ENCODE peak calls at places on chromosomes 7 and 10, in five cellular contexts. P is ovary, S is WERI-Rb-1, Q is breast epithelium, W is tibial nerve. B is an unnamed sample. For H3K9me3, the result is how much of the 10 kb centered on the place peaks cover.

GRCh38 chr7:45203947-45204445 is 46.4 kb downstream of the RAMP3 start:
- DNase-seq in Q (no peak), P (no peak), W (no peak), S (no peak), B (no peak)

GRCh38 chr7:28112883-28113540 is 67.6 kb downstream of the JAZF1 start:
- DNase-seq in P (no peak), W (peak), Q (peak), S (no peak), B (no peak)

GRCh38 chr7:15131661-15132060 is 229.1 kb upstream of the DGKB start:
- DNase-seq in W (no peak), P (no peak), Q (no peak), S (no peak), B (no peak)

GRCh38 chr10:22597142-22597541 is 117.2 kb downstream of the PIP4K2A start:
- DNase-seq in W (no peak), Q (no peak), S (no peak), P (no peak), B (no peak)

GRCh38 chr7:103702982-103703381 is 257.0 kb upstream of the SLC26A5 start:
- DNase-seq in W (no peak), S (no peak), Q (no peak), P (no peak), B (no peak)

GRCh38 chr10:114681542-114681941 is 23.5 kb upstream of the ABLIM1 start:
- DNase-seq in W (no peak), Q (no peak), P (no peak), S (no peak), B (no peak)

GRCh38 chr7:28882896-28883470 is 75.1 kb downstream of the TRIL start:
- DNase-seq in W (no peak), P (no peak), Q (no peak), S (no peak), B (no peak)

GRCh38 chr7:28358423-28358868 is 53.9 kb upstream of the CREB5 start:
- DNase-seq in Q (no peak), S (no peak), W (no peak), P (no peak), B (no peak)

GRCh38 chr7:7970620-7971307 is 2.2 kb downstream of the GLCCI1 start:
- DNase-seq in W (no peak), P (no peak), Q (no peak), S (peak), B (no peak)

GRCh38 chr10:8392216-8392615 is 337.7 kb downstream of the GATA3 start:
- DNase-seq in S (no peak), Q (no peak), W (no peak), P (no peak), B (no peak)

GRCh38 chr7:77217474-77218185 is 18.0 kb upstream of the FGL2 start:
- DNase-seq in W (no peak), S (no peak), Q (no peak), P (no peak), B (no peak)

GRCh38 chr10:32189400-32190084 is 133.3 kb upstream of the KIF5B start:
- DNase-seq in W (no peak), Q (no peak), P (no peak), S (no peak), B (no peak)

GRCh38 chr7:46603296-46603701 is 682.2 kb upstream of the IGFBP3 start:
- DNase-seq in Q (no peak), W (peak), S (no peak), P (peak), B (no peak)

GRCh38 chr7:158409816-158410330 is 177.8 kb downstream of the PTPRN2 start:
- DNase-seq in W (no peak), S (no peak), Q (no peak), P (no peak), B (no peak)
- H3K9me3 ChIP-seq in W (under half), S (under half), Q (under half), P (under half), B (under half)

GRCh38 chr7:5620459-5620881 is 161.0 kb downstream of the RNF216 start:
- DNase-seq in W (no peak), Q (no peak), S (no peak), P (peak), B (no peak)

GRCh38 chr7:5622746-5623145 is 158.7 kb downstream of the RNF216 start:
- DNase-seq in P (no peak), S (no peak), Q (no peak), W (no peak), B (no peak)

GRCh38 chr7:5621776-5622175 is 159.7 kb downstream of the RNF216 start:
- DNase-seq in Q (no peak), W (no peak), P (no peak), S (no peak), B (no peak)

GRCh38 chr7:5622286-5622685 is 159.2 kb downstream of the RNF216 start:
- DNase-seq in P (no peak), Q (no peak), S (no peak), W (no peak), B (no peak)

GRCh38 chr7:5619419-5620130 is 161.9 kb downstream of the RNF216 start:
- DNase-seq in S (no peak), Q (no peak), P (no peak), W (no peak), B (no peak)
- H3K9me3 ChIP-seq in S (under half), Q (under half), P (under half), W (under half), B (under half)

DNA sequence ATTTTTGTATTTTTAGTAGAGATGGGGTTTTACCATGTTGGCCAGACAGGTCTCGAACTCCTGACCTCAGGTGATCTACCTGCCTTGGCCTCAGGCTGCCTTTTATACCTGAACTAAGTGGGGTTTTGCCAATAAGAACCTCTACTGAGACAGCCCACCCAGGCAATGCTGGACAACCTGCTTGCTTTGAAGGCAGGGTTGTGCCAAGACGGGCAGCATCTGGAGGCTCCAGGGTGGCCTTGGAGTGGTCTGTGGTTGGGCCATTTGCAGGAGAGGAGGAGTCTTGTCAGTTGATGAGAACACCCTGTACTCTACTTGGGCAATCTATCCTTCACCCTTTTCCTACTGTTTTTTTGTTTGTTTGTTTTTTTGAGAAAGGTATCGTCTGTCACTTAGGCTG is 75.3 kb upstream of the ZNF735 start:
- DNase-seq in Q (no peak), P (no peak), W (no peak), S (no peak), B (no peak)
- H3K9me3 ChIP-seq in Q (half or more), P (under half), W (under half), S (under half), B (under half)

DNA sequence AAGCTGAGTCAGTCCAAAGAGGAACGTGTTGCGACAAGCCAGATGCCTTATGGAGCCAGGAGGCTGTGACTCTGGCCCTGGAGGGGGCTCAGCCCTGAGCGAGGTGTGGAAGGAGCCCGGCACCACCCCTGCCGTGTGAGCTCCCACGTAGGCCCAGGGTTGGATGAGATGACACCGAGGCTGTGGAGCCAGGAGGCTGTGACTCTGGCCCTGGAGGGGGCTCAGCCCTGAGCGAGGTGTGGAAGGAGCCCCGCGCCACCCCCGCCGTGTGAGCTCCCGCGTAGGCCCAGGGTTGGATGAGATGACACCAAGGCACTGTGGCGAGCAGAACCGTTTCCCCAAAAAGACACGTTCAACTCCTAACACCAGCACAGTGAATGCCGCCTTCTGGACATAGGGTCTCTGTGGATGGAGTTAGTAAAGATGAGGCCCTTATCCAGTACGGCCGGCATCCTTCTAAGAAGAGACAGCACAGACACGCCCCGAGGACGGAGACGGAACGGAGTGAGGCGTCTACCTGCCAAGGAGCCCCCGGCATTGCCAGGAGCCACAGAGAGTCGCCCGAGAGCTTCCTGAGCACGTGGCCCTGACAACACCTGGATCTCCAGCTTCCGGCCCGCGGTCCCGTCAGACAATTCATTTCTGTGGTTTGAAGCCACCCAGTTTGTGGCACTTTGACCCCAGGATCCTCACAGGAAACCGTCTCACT is 472.5 kb downstream of the DNAJB6 start:
- DNase-seq in W (no peak), P (no peak), Q (no peak), S (no peak), B (no peak)
- H3K9me3 ChIP-seq in W (under half), P (under half), Q (half or more), S (under half), B (under half)

GRCh38 chr7:158141806-158142518 is 445.7 kb downstream of the PTPRN2 start:
- DNase-seq in P (no peak), W (no peak), Q (no peak), S (no peak), B (no peak)

GRCh38 chr7:158139499-158139898 is 448.1 kb downstream of the PTPRN2 start:
- DNase-seq in W (no peak), P (no peak), S (no peak), Q (no peak), B (no peak)

GRCh38 chr7:158142657-158143056 is 445.0 kb downstream of the PTPRN2 start:
- DNase-seq in S (no peak), W (no peak), Q (no peak), P (no peak), B (no peak)

GRCh38 chr7:158141221-158141582 is 446.4 kb downstream of the PTPRN2 start:
- DNase-seq in W (no peak), Q (no peak), P (no peak), S (no peak), B (no peak)

GRCh38 chr7:158140538-158141220 is 446.9 kb downstream of the PTPRN2 start:
- DNase-seq in Q (no peak), S (no peak), W (no peak), P (no peak), B (no peak)
- H3K9me3 ChIP-seq in Q (under half), S (under half), W (under half), P (under half), B (under half)

GRCh38 chr7:99930376-99930775 is 956 bp upstream of the GJC3 start:
- DNase-seq in W (no peak), P (no peak), Q (no peak), S (no peak), B (no peak)
- H3K9me3 ChIP-seq in W (under half), P (under half), Q (under half), S (under half), B (under half)

DNA sequence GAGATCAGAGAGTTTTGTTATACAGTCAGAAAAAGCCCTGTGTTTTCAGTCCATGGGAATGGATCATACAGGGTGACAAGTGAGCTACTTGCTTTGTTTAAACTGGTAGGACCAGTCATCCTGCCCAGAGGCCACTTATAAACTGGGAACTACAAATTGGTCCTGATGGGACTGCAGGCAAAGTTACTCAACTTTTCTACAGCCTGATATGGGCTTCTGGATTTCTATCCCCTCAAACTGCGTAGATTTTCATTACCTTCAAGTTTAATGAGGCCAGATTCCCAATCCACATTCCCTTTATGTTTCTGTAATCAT is 89.7 kb upstream of the ZNF746 start:
- DNase-seq in W (no peak), Q (no peak), S (no peak), P (no peak), B (no peak)
- H3K9me3 ChIP-seq in W (under half), Q (under half), S (under half), P (under half), B (under half)

B was measured in CD4-positive, alpha-beta T cell.